ENCODE peak calls at places on chromosome X, in seven cellular contexts. W, G, T, F, X, C and H are unnamed samples. For H3K36me3, the result is how much of the 10 kb centered on the place peaks cover.

GRCh38 chrX:30851459-30851858 is 37.6 kb downstream of the TAB3 start:
- DNase-seq in F (no peak), X (no peak), G (no peak), C (no peak), T (no peak), W (no peak), H (no peak)

GRCh38 chrX:64188901-64189300 is 16.6 kb downstream of the AMER1 start:
- DNase-seq in G (no peak), T (no peak), C (no peak), W (no peak), X (no peak), F (no peak), H (no peak)

GRCh38 chrX:50107470-50107869 is 93.3 kb downstream of the AKAP4 start:
- DNase-seq in F (no peak), W (no peak), X (no peak), C (no peak), G (peak), T (no peak), H (no peak)

GRCh38 chrX:42869011-42869410 is 91.0 kb upstream of the PPP1R2C start:
- DNase-seq in T (no peak), C (no peak), X (no peak), G (peak), W (no peak), F (no peak), H (peak)

GRCh38 chrX:17553961-17554482 is 179.0 kb downstream of the NHS start:
- DNase-seq in F (no peak), G (no peak), T (no peak), W (no peak), X (no peak), C (no peak), H (no peak)

GRCh38 chrX:150731795-150732194 is 38.6 kb downstream of the MTMR1 start:
- DNase-seq in G (peak), C (peak), T (no peak), F (no peak), X (no peak), W (no peak), H (no peak)

GRCh38 chrX:15674514-15674898 is 9.9 kb upstream of the CLTRN start:
- DNase-seq in T (peak), F (peak), W (peak), C (no peak), X (peak), G (peak), H (no peak)

GRCh38 chrX:55816023-55816422 is 98.5 kb downstream of the RRAGB start:
- DNase-seq in F (no peak), G (no peak), W (no peak), C (no peak), X (no peak), T (no peak), H (no peak)

GRCh38 chrX:128975716-128976115 is 547.6 kb downstream of the SMARCA1 start:
- DNase-seq in T (no peak), G (peak), X (no peak), F (peak), C (peak), W (no peak), H (peak)

GRCh38 chrX:71533850-71534515 is 1.1 kb downstream of the OGT start:
- DNase-seq in W (peak), G (peak), C (peak), T (no peak), F (peak), X (no peak), H (peak)

GRCh38 chrX:139739138-139739537 is 31.2 kb upstream of the MCF2 start:
- DNase-seq in C (no peak), G (peak), F (no peak), T (no peak), X (no peak), W (no peak), H (peak)

GRCh38 chrX:29947225-29947624 is 268.1 kb upstream of the MAGEB2 start:
- DNase-seq in C (no peak), X (no peak), W (no peak), F (no peak), T (no peak), G (no peak), H (no peak)

GRCh38 chrX:67721321-67721720 is 177.5 kb downstream of the AR start:
- DNase-seq in T (no peak), W (no peak), F (no peak), C (no peak), X (no peak), G (no peak), H (no peak)

GRCh38 chrX:150643271-150643670 is 49.9 kb upstream of the MTMR1 start:
- DNase-seq in G (peak), W (no peak), T (no peak), F (no peak), C (no peak), X (no peak), H (no peak)

GRCh38 chrX:118751950-118752783 is 24.8 kb downstream of the IL13RA1 start:
- DNase-seq in G (peak), T (no peak), C (no peak), X (no peak), F (no peak), W (no peak), H (peak)
- TF ChIP-seq CTCF in G (no peak), T (no peak), C (no peak), X (no peak), F (no peak), W (no peak), H (peak)

GRCh38 chrX:130032552-130032951 is 50.1 kb downstream of the BCORL1 start:
- DNase-seq in T (no peak), G (no peak), X (no peak), F (no peak), C (no peak), W (no peak), H (no peak)
- H3K36me3 ChIP-seq in T (half or more), G (under half), X (under half), F (under half), C (under half), W (half or more), H (under half)

GRCh38 chrX:95716841-95717240 is 967.8 kb upstream of the DIAPH2 start:
- DNase-seq in G (no peak), F (no peak), W (no peak), T (no peak), X (no peak), C (peak), H (no peak)
- TF ChIP-seq CTCF in G (no peak), F (no peak), W (no peak), T (no peak), X (no peak), C (no peak), H (no peak)

GRCh38 chrX:153956044-153956907 is 11.8 kb upstream of the RENBP start:
- DNase-seq in F (no peak), C (no peak), T (no peak), X (no peak), W (no peak), G (no peak), H (no peak)
- H3K36me3 ChIP-seq in F (under half), C (half or more), T (half or more), X (under half), W (half or more), G (under half), H (under half)

GRCh38 chrX:108292053-108292452 is 146.2 kb downstream of the COL4A6 start:
- DNase-seq in F (no peak), C (no peak), W (no peak), T (no peak), X (no peak), G (no peak), H (no peak)

GRCh38 chrX:108299101-108299591 is 139.1 kb downstream of the COL4A6 start:
- DNase-seq in T (no peak), F (no peak), G (peak), C (no peak), X (no peak), W (no peak), H (peak)

GRCh38 chrX:108298165-108298602 is 140.0 kb downstream of the COL4A6 start:
- DNase-seq in T (no peak), F (peak), C (no peak), X (no peak), G (no peak), W (no peak), H (peak)

GRCh38 chrX:108299704-108300103 is 138.5 kb downstream of the COL4A6 start:
- DNase-seq in T (no peak), X (no peak), W (no peak), C (no peak), F (no peak), G (no peak), H (no peak)

DNA sequence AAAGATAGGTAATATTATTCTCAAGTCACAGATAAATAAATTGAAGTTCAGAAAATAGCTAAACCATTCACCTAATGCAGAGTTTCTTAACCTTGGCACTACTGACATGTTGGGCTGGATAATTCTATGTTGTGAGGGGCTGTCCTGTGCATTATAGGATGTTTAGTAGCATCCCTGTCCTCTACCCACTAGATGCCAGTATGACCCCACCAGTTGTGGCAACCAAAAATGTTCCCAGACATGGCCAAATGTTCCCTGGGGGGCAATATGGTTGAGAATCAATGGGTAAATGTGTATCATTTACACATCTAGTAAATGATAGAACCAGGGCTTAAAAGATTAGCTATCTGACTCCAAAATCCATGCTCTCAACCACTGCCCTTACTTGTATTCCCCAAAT is 140.9 kb downstream of the COL4A6 start:
- DNase-seq in F (no peak), G (no peak), T (no peak), X (no peak), C (no peak), W (no peak), H (no peak)
- TF ChIP-seq CTCF in F (no peak), G (no peak), T (no peak), X (no peak), C (no peak), W (no peak), H (no peak)

GRCh38 chrX:45755719-45756118 is 555.0 kb upstream of the DIPK2B start:
- DNase-seq in F (no peak), G (no peak), C (no peak), T (no peak), X (no peak), W (no peak), H (no peak)
- H3K36me3 ChIP-seq in F (under half), G (under half), C (under half), T (under half), X (under half), W (under half), H (under half)

GRCh38 chrX:96373047-96373355 is 311.6 kb upstream of the DIAPH2 start:
- DNase-seq in C (no peak), X (no peak), G (no peak), W (no peak), F (no peak), T (no peak), H (no peak)

DNA sequence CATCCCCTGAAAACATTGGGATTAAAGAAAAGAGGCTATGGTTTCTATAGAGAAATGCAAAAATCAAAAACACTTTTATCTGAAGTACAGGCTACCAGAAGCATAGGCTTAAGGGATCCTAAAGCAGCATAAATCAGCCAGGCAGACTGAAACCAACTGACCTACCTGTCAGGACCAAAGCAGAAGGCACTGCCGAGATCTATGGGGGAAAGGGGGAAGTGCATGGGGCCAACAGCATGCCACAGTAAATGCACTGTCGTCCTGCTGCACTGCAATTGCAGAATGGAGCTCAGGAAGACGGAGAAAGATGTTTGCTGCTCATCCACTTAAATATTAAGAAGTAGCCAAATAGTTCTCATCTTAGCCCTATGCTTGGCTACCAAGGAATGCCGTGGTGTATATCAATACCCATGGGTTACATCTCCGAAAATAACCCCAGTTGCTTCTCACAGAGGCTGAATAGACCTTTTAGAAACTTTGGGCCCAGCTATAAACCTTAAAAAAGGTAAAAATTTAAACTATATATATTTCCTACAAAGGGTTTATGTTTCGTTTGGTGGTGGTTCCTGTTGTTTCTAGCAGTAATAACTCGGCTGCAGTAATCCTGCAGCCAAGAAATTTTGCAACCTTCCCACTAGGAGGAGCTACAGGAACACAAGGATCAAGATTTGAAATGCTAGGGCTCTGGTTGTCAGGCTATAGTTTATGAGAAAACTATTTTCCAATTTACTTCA is 312.2 kb upstream of the DIAPH2 start:
- DNase-seq in W (no peak), F (no peak), X (peak), G (peak), T (no peak), C (peak), H (no peak)
- TF ChIP-seq CTCF in W (peak), F (peak), X (no peak), G (peak), T (peak), C (peak), H (peak)

GRCh38 chrX:48981178-48981577 is 9.5 kb upstream of the KCND1 start:
- DNase-seq in X (no peak), C (no peak), T (no peak), W (no peak), G (no peak), F (no peak), H (no peak)
- H3K36me3 ChIP-seq in X (under half), C (under half), T (half or more), W (half or more), G (under half), F (under half), H (under half)

DNA sequence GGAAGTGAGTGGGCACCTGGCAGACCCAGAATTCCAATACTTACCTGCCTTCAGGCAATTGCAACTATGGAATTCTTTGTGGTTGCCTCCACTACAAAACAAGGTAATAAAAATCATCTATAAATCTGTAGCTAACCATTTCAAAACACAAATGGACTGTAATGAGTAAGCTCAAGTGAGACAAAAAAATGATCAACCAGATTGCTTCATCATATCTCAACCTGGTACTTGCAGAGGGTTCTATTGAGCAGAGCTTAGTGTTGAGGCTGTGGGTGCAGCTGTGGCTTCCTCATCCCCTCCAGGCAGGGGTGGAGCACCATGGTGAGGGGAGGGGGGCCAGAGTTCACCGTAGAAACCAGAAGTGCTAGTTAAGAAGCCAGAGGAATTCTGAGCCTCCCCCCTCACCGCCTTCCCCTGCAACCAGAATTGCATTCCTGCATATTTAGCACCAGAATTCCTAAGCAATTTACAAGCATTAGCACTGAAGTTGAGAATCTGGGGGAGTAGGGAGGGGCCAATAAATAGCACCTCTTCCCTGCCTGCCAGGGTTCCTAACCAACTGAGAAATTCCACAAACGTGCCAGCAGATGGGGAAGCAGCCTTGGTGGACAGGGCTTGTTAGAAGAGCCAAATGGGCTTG is 11.5 kb downstream of the CTAG1A start:
- DNase-seq in G (peak), F (no peak), C (peak), X (no peak), W (no peak), T (no peak), H (no peak)
- TF ChIP-seq CTCF in G (no peak), F (no peak), C (peak), X (no peak), W (no peak), T (no peak), H (no peak)